ENCODE peak calls at places on chromosome 1, in eight cellular contexts. One of them, this sample, is unnamed.

GRCh38 chr1:27392778-27393635 is 585 bp downstream of the GPR3 start:
- DNase-seq in activated naive CD4-positive, alpha-beta T cell treated with Interleukin-2 at 50 U/mL for 16 hours: peak
- DNase-seq in progenitor cell of endocrine pancreas: no peak
- DNase-seq in A172: no peak
- DNase-seq in IMR-90: no peak
- DNase-seq in gastrocnemius medialis: no peak
- DNase-seq in uterus: no peak
- DNase-seq in osteocyte: no peak
- DNase-seq in this sample: peak

GRCh38 chr1:10341062-10341600 is 57.7 kb upstream of the PGD start:
- DNase-seq in activated naive CD4-positive, alpha-beta T cell treated with Interleukin-2 at 50 U/mL for 16 hours: no peak
- DNase-seq in progenitor cell of endocrine pancreas: no peak
- DNase-seq in A172: no peak
- DNase-seq in IMR-90: peak
- DNase-seq in gastrocnemius medialis: no peak
- DNase-seq in uterus: no peak
- DNase-seq in osteocyte: no peak
- DNase-seq in this sample: no peak

GRCh38 chr1:165403835-165404482 is 41.0 kb downstream of the RXRG start:
- DNase-seq in activated naive CD4-positive, alpha-beta T cell treated with Interleukin-2 at 50 U/mL for 16 hours: peak
- DNase-seq in progenitor cell of endocrine pancreas: peak
- DNase-seq in A172: peak
- DNase-seq in IMR-90: no peak
- DNase-seq in gastrocnemius medialis: peak
- DNase-seq in uterus: no peak
- DNase-seq in osteocyte: no peak
- DNase-seq in this sample: peak

GRCh38 chr1:8723010-8723409 is 94.4 kb downstream of the RERE start:
- DNase-seq in activated naive CD4-positive, alpha-beta T cell treated with Interleukin-2 at 50 U/mL for 16 hours: no peak
- DNase-seq in progenitor cell of endocrine pancreas: no peak
- DNase-seq in A172: no peak
- DNase-seq in IMR-90: no peak
- DNase-seq in gastrocnemius medialis: no peak
- DNase-seq in uterus: no peak
- DNase-seq in osteocyte: no peak
- DNase-seq in this sample: no peak

GRCh38 chr1:55070765-55071164 is 31.4 kb downstream of the PCSK9 start:
- DNase-seq in activated naive CD4-positive, alpha-beta T cell treated with Interleukin-2 at 50 U/mL for 16 hours: no peak
- DNase-seq in progenitor cell of endocrine pancreas: no peak
- DNase-seq in A172: no peak
- DNase-seq in IMR-90: no peak
- DNase-seq in gastrocnemius medialis: no peak
- DNase-seq in uterus: no peak
- DNase-seq in osteocyte: no peak
- DNase-seq in this sample: no peak

GRCh38 chr1:173149887-173150286 is 57.2 kb downstream of the TNFSF4 start:
- DNase-seq in activated naive CD4-positive, alpha-beta T cell treated with Interleukin-2 at 50 U/mL for 16 hours: no peak
- DNase-seq in progenitor cell of endocrine pancreas: no peak
- DNase-seq in A172: peak
- DNase-seq in IMR-90: peak
- DNase-seq in gastrocnemius medialis: peak
- DNase-seq in uterus: no peak
- DNase-seq in osteocyte: no peak
- DNase-seq in this sample: peak

GRCh38 chr1:64542118-64542517 is 72.2 kb downstream of the CACHD1 start:
- DNase-seq in activated naive CD4-positive, alpha-beta T cell treated with Interleukin-2 at 50 U/mL for 16 hours: no peak
- DNase-seq in progenitor cell of endocrine pancreas: no peak
- DNase-seq in A172: no peak
- DNase-seq in IMR-90: no peak
- DNase-seq in gastrocnemius medialis: no peak
- DNase-seq in uterus: no peak
- DNase-seq in osteocyte: no peak
- DNase-seq in this sample: no peak

GRCh38 chr1:167373398-167373797 is 144.9 kb downstream of the CD247 start:
- DNase-seq in activated naive CD4-positive, alpha-beta T cell treated with Interleukin-2 at 50 U/mL for 16 hours: no peak
- DNase-seq in progenitor cell of endocrine pancreas: no peak
- DNase-seq in A172: no peak
- DNase-seq in IMR-90: peak
- DNase-seq in gastrocnemius medialis: no peak
- DNase-seq in uterus: no peak
- DNase-seq in osteocyte: no peak
- DNase-seq in this sample: no peak

GRCh38 chr1:107683198-107683657 is 281.8 kb downstream of the VAV3 start:
- DNase-seq in activated naive CD4-positive, alpha-beta T cell treated with Interleukin-2 at 50 U/mL for 16 hours: no peak
- DNase-seq in progenitor cell of endocrine pancreas: no peak
- DNase-seq in A172: no peak
- DNase-seq in IMR-90: no peak
- DNase-seq in gastrocnemius medialis: no peak
- DNase-seq in uterus: no peak
- DNase-seq in osteocyte: no peak
- DNase-seq in this sample: no peak

GRCh38 chr1:218383051-218383450 is 37.9 kb downstream of the TGFB2 start:
- DNase-seq in activated naive CD4-positive, alpha-beta T cell treated with Interleukin-2 at 50 U/mL for 16 hours: no peak
- DNase-seq in progenitor cell of endocrine pancreas: no peak
- DNase-seq in A172: no peak
- DNase-seq in IMR-90: no peak
- DNase-seq in gastrocnemius medialis: no peak
- DNase-seq in uterus: no peak
- DNase-seq in osteocyte: no peak
- DNase-seq in this sample: no peak

GRCh38 chr1:64898107-64898861 is 68.1 kb downstream of the JAK1 start:
- DNase-seq in activated naive CD4-positive, alpha-beta T cell treated with Interleukin-2 at 50 U/mL for 16 hours: peak
- DNase-seq in progenitor cell of endocrine pancreas: no peak
- DNase-seq in A172: peak
- DNase-seq in IMR-90: peak
- DNase-seq in gastrocnemius medialis: peak
- DNase-seq in uterus: peak
- DNase-seq in osteocyte: no peak
- DNase-seq in this sample: no peak

GRCh38 chr1:228842094-228842775 is 107.0 kb downstream of the RHOU start:
- DNase-seq in activated naive CD4-positive, alpha-beta T cell treated with Interleukin-2 at 50 U/mL for 16 hours: no peak
- DNase-seq in progenitor cell of endocrine pancreas: no peak
- DNase-seq in A172: peak
- DNase-seq in IMR-90: peak
- DNase-seq in gastrocnemius medialis: peak
- DNase-seq in uterus: peak
- DNase-seq in osteocyte: no peak
- DNase-seq in this sample: no peak

GRCh38 chr1:205088341-205088740 is 4.1 kb upstream of the TMEM81 start:
- DNase-seq in activated naive CD4-positive, alpha-beta T cell treated with Interleukin-2 at 50 U/mL for 16 hours: no peak
- DNase-seq in progenitor cell of endocrine pancreas: no peak
- DNase-seq in A172: no peak
- DNase-seq in IMR-90: peak
- DNase-seq in gastrocnemius medialis: no peak
- DNase-seq in uterus: no peak
- DNase-seq in osteocyte: no peak
- DNase-seq in this sample: no peak

GRCh38 chr1:48673725-48674124 is 103.0 kb downstream of the BEND5 start:
- DNase-seq in activated naive CD4-positive, alpha-beta T cell treated with Interleukin-2 at 50 U/mL for 16 hours: no peak
- DNase-seq in progenitor cell of endocrine pancreas: no peak
- DNase-seq in A172: peak
- DNase-seq in IMR-90: no peak
- DNase-seq in gastrocnemius medialis: no peak
- DNase-seq in uterus: no peak
- DNase-seq in osteocyte: no peak
- DNase-seq in this sample: no peak

GRCh38 chr1:54173681-54174080 is 20.9 kb upstream of the CDCP2 start:
- DNase-seq in activated naive CD4-positive, alpha-beta T cell treated with Interleukin-2 at 50 U/mL for 16 hours: no peak
- DNase-seq in progenitor cell of endocrine pancreas: no peak
- DNase-seq in A172: no peak
- DNase-seq in IMR-90: no peak
- DNase-seq in gastrocnemius medialis: no peak
- DNase-seq in uterus: no peak
- DNase-seq in osteocyte: no peak
- DNase-seq in this sample: no peak

GRCh38 chr1:71908313-71908712 is 374.0 kb downstream of the NEGR1 start:
- DNase-seq in activated naive CD4-positive, alpha-beta T cell treated with Interleukin-2 at 50 U/mL for 16 hours: no peak
- DNase-seq in progenitor cell of endocrine pancreas: no peak
- DNase-seq in A172: no peak
- DNase-seq in IMR-90: peak
- DNase-seq in gastrocnemius medialis: no peak
- DNase-seq in uterus: no peak
- DNase-seq in osteocyte: no peak
- DNase-seq in this sample: no peak

GRCh38 chr1:213119794-213120193 is 68.8 kb downstream of the RPS6KC1 start:
- DNase-seq in activated naive CD4-positive, alpha-beta T cell treated with Interleukin-2 at 50 U/mL for 16 hours: no peak
- DNase-seq in progenitor cell of endocrine pancreas: no peak
- DNase-seq in A172: no peak
- DNase-seq in IMR-90: no peak
- DNase-seq in gastrocnemius medialis: no peak
- DNase-seq in uterus: no peak
- DNase-seq in osteocyte: no peak
- DNase-seq in this sample: no peak

GRCh38 chr1:74673351-74674111 is at the start of gene ERICH3:
- DNase-seq in activated naive CD4-positive, alpha-beta T cell treated with Interleukin-2 at 50 U/mL for 16 hours: no peak
- DNase-seq in progenitor cell of endocrine pancreas: no peak
- DNase-seq in A172: no peak
- DNase-seq in IMR-90: no peak
- DNase-seq in gastrocnemius medialis: no peak
- DNase-seq in uterus: no peak
- DNase-seq in osteocyte: no peak
- DNase-seq in this sample: no peak

GRCh38 chr1:202812176-202813026 is 1.6 kb downstream of the PCAT6 start:
- DNase-seq in activated naive CD4-positive, alpha-beta T cell treated with Interleukin-2 at 50 U/mL for 16 hours: no peak
- DNase-seq in progenitor cell of endocrine pancreas: no peak
- DNase-seq in A172: no peak
- DNase-seq in IMR-90: no peak
- DNase-seq in gastrocnemius medialis: no peak
- DNase-seq in uterus: no peak
- DNase-seq in osteocyte: no peak
- DNase-seq in this sample: no peak

GRCh38 chr1:179081696-179082307 is at the start of gene TOR3A:
- DNase-seq in activated naive CD4-positive, alpha-beta T cell treated with Interleukin-2 at 50 U/mL for 16 hours: peak
- DNase-seq in progenitor cell of endocrine pancreas: peak
- DNase-seq in A172: peak
- DNase-seq in IMR-90: peak
- DNase-seq in gastrocnemius medialis: peak
- DNase-seq in uterus: peak
- DNase-seq in osteocyte: peak
- DNase-seq in this sample: peak

GRCh38 chr1:7334475-7335035 is 436.5 kb upstream of the VAMP3 start:
- DNase-seq in activated naive CD4-positive, alpha-beta T cell treated with Interleukin-2 at 50 U/mL for 16 hours: no peak
- DNase-seq in progenitor cell of endocrine pancreas: no peak
- DNase-seq in A172: peak
- DNase-seq in IMR-90: peak
- DNase-seq in gastrocnemius medialis: no peak
- DNase-seq in uterus: no peak
- DNase-seq in osteocyte: no peak
- DNase-seq in this sample: no peak